ENCODE peak calls at places on chromosome 18, in eight cellular contexts. One of them, this sample, is unnamed.

GRCh38 chr18:49849331-49850217 is 36.2 kb upstream of the ACAA2 start:
- DNase-seq in heart left ventricle: peak; percentile 44
- DNase-seq in GM12865: no peak
- DNase-seq in PC-3: peak; percentile 87
- DNase-seq in mucosa of descending colon: peak; percentile 92
- DNase-seq in neural crest cell: no peak
- DNase-seq in brain microvascular endothelial cell: peak; percentile 82
- DNase-seq in GM20000: no peak
- DNase-seq in this sample: peak; percentile 81

GRCh38 chr18:78986018-78986481 is 6.4 kb downstream of the SALL3 start:
- DNase-seq in heart left ventricle: no peak
- DNase-seq in GM12865: no peak
- DNase-seq in PC-3: peak; percentile 25
- DNase-seq in mucosa of descending colon: no peak
- DNase-seq in neural crest cell: peak; percentile 52
- DNase-seq in brain microvascular endothelial cell: no peak
- DNase-seq in GM20000: no peak
- DNase-seq in this sample: no peak

GRCh38 chr18:48897531-48897930 is 53.2 kb downstream of the SMAD7 start:
- DNase-seq in heart left ventricle: no peak
- DNase-seq in GM12865: no peak
- DNase-seq in PC-3: no peak
- DNase-seq in mucosa of descending colon: no peak
- DNase-seq in neural crest cell: no peak
- DNase-seq in brain microvascular endothelial cell: no peak
- DNase-seq in GM20000: no peak
- DNase-seq in this sample: no peak

GRCh38 chr18:80181642-80182461 is 65.5 kb downstream of the PARD6G start:
- DNase-seq in heart left ventricle: no peak
- DNase-seq in GM12865: no peak
- DNase-seq in PC-3: no peak
- DNase-seq in mucosa of descending colon: no peak
- DNase-seq in neural crest cell: no peak
- DNase-seq in brain microvascular endothelial cell: no peak
- DNase-seq in GM20000: no peak
- DNase-seq in this sample: no peak

GRCh38 chr18:79597176-79598045 is 82.2 kb upstream of the CTDP1 start:
- DNase-seq in heart left ventricle: peak; percentile 5
- DNase-seq in GM12865: no peak
- DNase-seq in PC-3: no peak
- DNase-seq in mucosa of descending colon: no peak
- DNase-seq in neural crest cell: no peak
- DNase-seq in brain microvascular endothelial cell: no peak
- DNase-seq in GM20000: no peak
- DNase-seq in this sample: no peak

GRCh38 chr18:23453657-23454011 is 547 bp downstream of the RIOK3 start:
- DNase-seq in heart left ventricle: no peak
- DNase-seq in GM12865: peak; percentile 29
- DNase-seq in PC-3: peak; percentile 65
- DNase-seq in mucosa of descending colon: no peak
- DNase-seq in neural crest cell: no peak
- DNase-seq in brain microvascular endothelial cell: peak; percentile 45
- DNase-seq in GM20000: no peak
- DNase-seq in this sample: no peak

GRCh38 chr18:43789234-43790000 is 512.1 kb upstream of the SYT4 start:
- DNase-seq in heart left ventricle: no peak
- DNase-seq in GM12865: no peak
- DNase-seq in PC-3: no peak
- DNase-seq in mucosa of descending colon: no peak
- DNase-seq in neural crest cell: no peak
- DNase-seq in brain microvascular endothelial cell: peak; percentile 11
- DNase-seq in GM20000: no peak
- DNase-seq in this sample: no peak

GRCh38 chr18:79545714-79546113 is 133.9 kb upstream of the CTDP1 start:
- DNase-seq in heart left ventricle: no peak
- DNase-seq in GM12865: no peak
- DNase-seq in PC-3: no peak
- DNase-seq in mucosa of descending colon: peak; percentile 15
- DNase-seq in neural crest cell: no peak
- DNase-seq in brain microvascular endothelial cell: no peak
- DNase-seq in GM20000: no peak
- DNase-seq in this sample: peak; percentile 83

GRCh38 chr18:11767935-11768334 is 78.9 kb downstream of the GNAL start:
- DNase-seq in heart left ventricle: no peak
- DNase-seq in GM12865: no peak
- DNase-seq in PC-3: peak; percentile 91
- DNase-seq in mucosa of descending colon: no peak
- DNase-seq in neural crest cell: no peak
- DNase-seq in brain microvascular endothelial cell: no peak
- DNase-seq in GM20000: no peak
- DNase-seq in this sample: no peak

GRCh38 chr18:68843467-68844089 is 45.7 kb downstream of the CCDC102B start:
- DNase-seq in heart left ventricle: no peak
- DNase-seq in GM12865: no peak
- DNase-seq in PC-3: peak; percentile 9
- DNase-seq in mucosa of descending colon: no peak
- DNase-seq in neural crest cell: no peak
- DNase-seq in brain microvascular endothelial cell: no peak
- DNase-seq in GM20000: no peak
- DNase-seq in this sample: no peak
- TF ChIP-seq CTCF in heart left ventricle: peak; percentile 8
- TF ChIP-seq CTCF in GM12865: no peak
- TF ChIP-seq CTCF in PC-3: peak; percentile 55
- TF ChIP-seq CTCF in mucosa of descending colon: no peak
- TF ChIP-seq CTCF in neural crest cell: peak; percentile 17
- TF ChIP-seq CTCF in brain microvascular endothelial cell: peak; percentile 23
- TF ChIP-seq CTCF in GM20000: no peak
- TF ChIP-seq CTCF in this sample: peak; percentile 58

DNA sequence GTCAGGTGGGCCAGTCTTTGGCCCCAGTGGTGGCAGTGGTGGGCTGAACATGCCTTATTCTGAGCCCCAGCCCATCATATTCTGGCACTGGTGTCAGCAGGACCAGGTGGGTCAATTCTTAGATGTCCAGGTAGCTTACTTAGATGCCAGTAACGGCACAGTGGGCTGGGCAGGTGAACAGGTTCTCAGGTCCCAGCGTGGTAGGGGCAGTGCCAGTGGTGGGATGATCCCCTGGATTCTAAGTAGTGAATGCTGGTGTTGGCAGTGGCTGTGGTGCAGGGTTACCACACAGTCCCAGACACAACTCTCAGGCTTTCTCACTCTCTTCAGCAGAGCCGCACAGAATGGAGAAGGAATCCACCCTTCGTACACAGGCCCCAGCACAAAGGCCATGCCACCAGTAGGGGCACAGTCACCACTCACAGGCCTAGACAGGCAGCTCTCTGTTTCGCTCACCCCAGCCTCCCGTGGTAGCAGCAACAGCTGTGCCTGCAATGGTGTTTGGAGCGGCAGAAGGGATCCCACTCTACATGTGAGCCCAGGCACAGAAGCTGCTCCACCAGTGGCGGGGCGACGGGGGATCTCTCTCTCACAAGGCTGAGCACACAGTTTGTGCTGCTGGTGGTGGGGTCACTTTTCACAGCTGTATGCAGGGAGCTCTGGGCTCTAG is 97.3 kb downstream of the ANKRD12 start:
- DNase-seq in heart left ventricle: no peak
- DNase-seq in GM12865: no peak
- DNase-seq in PC-3: no peak
- DNase-seq in mucosa of descending colon: no peak
- DNase-seq in neural crest cell: no peak
- DNase-seq in brain microvascular endothelial cell: no peak
- DNase-seq in GM20000: no peak
- DNase-seq in this sample: no peak
- TF ChIP-seq CTCF in heart left ventricle: no peak
- TF ChIP-seq CTCF in GM12865: no peak
- TF ChIP-seq CTCF in PC-3: no peak
- TF ChIP-seq CTCF in mucosa of descending colon: no peak
- TF ChIP-seq CTCF in neural crest cell: no peak
- TF ChIP-seq CTCF in brain microvascular endothelial cell: no peak
- TF ChIP-seq CTCF in GM20000: no peak
- TF ChIP-seq CTCF in this sample: no peak

DNA sequence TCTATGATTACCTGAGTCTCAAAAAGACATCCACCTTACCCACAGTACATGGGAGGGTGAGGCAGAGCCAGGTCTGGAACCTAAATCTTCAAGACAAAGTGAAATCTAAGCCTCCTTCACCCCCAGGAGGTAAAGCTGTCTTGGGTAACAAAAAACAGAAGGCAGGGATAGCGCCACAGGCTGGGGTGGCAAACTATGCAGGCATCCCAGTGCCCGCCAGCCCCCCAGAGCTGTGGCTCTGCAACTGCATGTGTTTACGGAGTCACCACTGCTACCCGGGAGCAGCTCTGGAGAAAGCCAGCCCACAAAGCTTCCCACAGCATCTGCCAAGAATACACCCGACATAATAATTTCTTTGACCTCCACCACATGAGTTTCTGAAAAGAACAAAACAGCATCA is 309.2 kb upstream of the SKOR2 start:
- DNase-seq in heart left ventricle: no peak
- DNase-seq in GM12865: no peak
- DNase-seq in PC-3: no peak
- DNase-seq in mucosa of descending colon: no peak
- DNase-seq in neural crest cell: no peak
- DNase-seq in brain microvascular endothelial cell: no peak
- DNase-seq in GM20000: no peak
- DNase-seq in this sample: no peak
- TF ChIP-seq CTCF in heart left ventricle: no peak
- TF ChIP-seq CTCF in GM12865: no peak
- TF ChIP-seq CTCF in PC-3: no peak
- TF ChIP-seq CTCF in mucosa of descending colon: no peak
- TF ChIP-seq CTCF in neural crest cell: no peak
- TF ChIP-seq CTCF in brain microvascular endothelial cell: no peak
- TF ChIP-seq CTCF in GM20000: no peak
- TF ChIP-seq CTCF in this sample: no peak

DNA sequence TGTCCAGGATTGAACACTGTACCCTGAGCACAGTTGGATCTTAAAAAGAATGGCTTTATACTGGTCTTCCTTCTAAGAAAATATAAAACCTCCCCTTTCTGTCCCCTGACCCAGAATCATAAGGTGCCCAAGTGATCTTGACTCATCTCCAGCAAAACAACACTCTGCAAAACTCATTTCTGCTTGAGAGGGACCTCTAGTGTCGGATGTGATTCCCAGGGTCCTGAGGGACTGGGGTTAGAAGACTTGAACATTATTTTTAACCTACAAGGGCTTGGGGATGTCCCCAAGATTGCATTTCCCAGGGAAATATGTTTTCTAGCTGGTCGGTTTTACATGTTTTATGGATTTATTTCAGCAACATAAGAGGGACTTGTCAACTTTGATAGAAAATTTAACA is 1318.5 kb upstream of the CELF4 start:
- DNase-seq in heart left ventricle: no peak
- DNase-seq in GM12865: no peak
- DNase-seq in PC-3: no peak
- DNase-seq in mucosa of descending colon: no peak
- DNase-seq in neural crest cell: no peak
- DNase-seq in brain microvascular endothelial cell: no peak
- DNase-seq in GM20000: no peak
- DNase-seq in this sample: no peak
- TF ChIP-seq CTCF in heart left ventricle: no peak
- TF ChIP-seq CTCF in GM12865: no peak
- TF ChIP-seq CTCF in PC-3: no peak
- TF ChIP-seq CTCF in mucosa of descending colon: no peak
- TF ChIP-seq CTCF in neural crest cell: no peak
- TF ChIP-seq CTCF in brain microvascular endothelial cell: no peak
- TF ChIP-seq CTCF in GM20000: no peak
- TF ChIP-seq CTCF in this sample: no peak

DNA sequence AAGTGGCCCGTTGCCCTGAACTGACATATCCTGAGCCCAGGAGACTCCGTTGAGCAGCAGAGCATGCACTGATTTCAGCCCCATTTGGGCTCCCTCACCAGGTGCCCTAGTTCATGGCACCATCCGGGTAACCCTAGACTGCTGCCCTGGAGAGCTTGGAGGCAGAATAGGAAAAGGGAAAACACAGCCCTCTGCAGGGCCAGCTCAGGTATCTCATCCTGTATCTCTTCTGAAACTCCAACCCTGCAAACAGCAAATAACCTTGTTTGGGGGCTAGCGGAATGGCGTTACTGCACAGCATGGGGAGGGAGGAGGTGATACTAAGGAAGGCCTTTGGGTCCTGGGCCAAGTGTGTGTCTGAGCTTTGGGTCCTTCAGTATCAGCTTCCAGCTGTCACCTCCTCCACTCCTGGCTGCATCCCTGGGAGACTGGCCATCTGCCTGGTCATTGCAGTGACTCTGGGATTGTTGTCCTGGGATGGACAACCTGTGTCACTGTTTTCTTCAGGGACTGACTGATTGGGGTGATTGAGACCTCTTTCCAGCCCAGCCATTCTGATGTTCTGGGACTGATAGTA is 233.8 kb upstream of the SKOR2 start:
- DNase-seq in heart left ventricle: peak; percentile 11
- DNase-seq in GM12865: no peak
- DNase-seq in PC-3: no peak
- DNase-seq in mucosa of descending colon: no peak
- DNase-seq in neural crest cell: no peak
- DNase-seq in brain microvascular endothelial cell: no peak
- DNase-seq in GM20000: no peak
- DNase-seq in this sample: no peak
- TF ChIP-seq CTCF in heart left ventricle: no peak
- TF ChIP-seq CTCF in GM12865: no peak
- TF ChIP-seq CTCF in PC-3: no peak
- TF ChIP-seq CTCF in mucosa of descending colon: no peak
- TF ChIP-seq CTCF in neural crest cell: no peak
- TF ChIP-seq CTCF in brain microvascular endothelial cell: no peak
- TF ChIP-seq CTCF in GM20000: no peak
- TF ChIP-seq CTCF in this sample: no peak

This sample was measured in osteocyte.